ENCODE peak calls at places on chromosome 20, in eight cellular contexts. N, W, K, O, Z, B, P and Y are unnamed samples.
A peak's percentile ranks its signal among the peaks of the same experiment; 100 is the strongest.

GRCh38 chr20:62289898-62290297 is 12.9 kb upstream of the ADRM1 start:
- DNase-seq in N (no peak), W (no peak), K (no peak), O (no peak), Z (no peak), B (no peak), P (no peak), Y (no peak)

GRCh38 chr20:63092660-63093215 is 86.0 kb upstream of the BHLHE23 start:
- DNase-seq in N (no peak), W (no peak), K (no peak), O (no peak), Z (no peak), B (no peak), P (no peak), Y (no peak)

GRCh38 chr20:8153281-8153908 is 21.3 kb downstream of the PLCB1 start:
- DNase-seq in N (no peak), W (peak; percentile 19), K (peak; percentile 50), O (peak; percentile 19), Z (peak; percentile 13), B (no peak), P (no peak), Y (peak; percentile 66)

GRCh38 chr20:44071057-44071456 is 115.9 kb downstream of the JPH2 start:
- DNase-seq in N (no peak), W (no peak), K (no peak), O (no peak), Z (no peak), B (no peak), P (no peak), Y (no peak)

GRCh38 chr20:51424270-51425041 is 118.1 kb downstream of the NFATC2 start:
- DNase-seq in N (no peak), W (no peak), K (no peak), O (no peak), Z (no peak), B (no peak), P (no peak), Y (no peak)

GRCh38 chr20:2751868-2752630 is 48.4 kb downstream of the CPXM1 start:
- DNase-seq in N (peak; percentile 56), W (no peak), K (peak; percentile 19), O (no peak), Z (peak; percentile 52), B (peak; percentile 37), P (no peak), Y (no peak)

GRCh38 chr20:44399446-44399845 is 43.9 kb downstream of the HNF4A start:
- DNase-seq in N (no peak), W (no peak), K (no peak), O (no peak), Z (no peak), B (no peak), P (no peak), Y (no peak)

GRCh38 chr20:208937-209566 is 18.0 kb upstream of the DEFB129 start:
- DNase-seq in N (no peak), W (peak; percentile 80), K (peak; percentile 71), O (peak; percentile 81), Z (peak; percentile 23), B (no peak), P (no peak), Y (peak; percentile 70)